ENCODE peak calls at places on chromosome 7, in nine cellular contexts. B, E, G, H, R, S, D, L and U are unnamed samples.

GRCh38 chr7:108135446-108136190 is 5.5 kb upstream of the LAMB4 start:
- DNase-seq in D (no peak), L (no peak), G (no peak), R (peak; percentile 87), B (no peak), H (no peak), E (no peak), S (no peak), U (no peak)

GRCh38 chr7:142060936-142061335 is 50.6 kb upstream of the MGAM2 start:
- DNase-seq in R (no peak), L (no peak), S (no peak), D (no peak), B (no peak), H (no peak), E (no peak), G (no peak), U (no peak)

GRCh38 chr7:128022631-128023532 is 8.4 kb downstream of the LRRC4 start:
- DNase-seq in L (no peak), R (no peak), E (peak; percentile 38), H (peak; percentile 75), G (peak; percentile 69), S (no peak), B (no peak), D (no peak), U (peak; percentile 74)

GRCh38 chr7:101179117-101179779 is 845 bp downstream of the NAT16 start:
- DNase-seq in G (no peak), H (no peak), D (no peak), R (no peak), E (no peak), L (no peak), B (no peak), S (no peak), U (no peak)

GRCh38 chr7:21980921-21981320 is 35.2 kb upstream of the CDCA7L start:
- DNase-seq in G (no peak), H (no peak), S (no peak), L (no peak), D (no peak), E (no peak), R (no peak), B (no peak), U (no peak)

GRCh38 chr7:134420509-134421125 is 38.3 kb downstream of the AKR1B1 start:
- DNase-seq in R (peak; percentile 28), H (peak; percentile 86), L (peak; percentile 54), S (peak; percentile 84), G (peak; percentile 38), D (peak; percentile 48), E (no peak), B (no peak), U (peak; percentile 88)

GRCh38 chr7:128869138-128869943 is 6.7 kb downstream of the ATP6V1F start:
- DNase-seq in B (peak; percentile 62), E (no peak), H (no peak), D (peak; percentile 72), S (peak; percentile 28), R (peak; percentile 70), G (no peak), L (peak; percentile 80), U (peak; percentile 32)

GRCh38 chr7:112122835-112123234 is 83.4 kb downstream of the DOCK4 start:
- DNase-seq in G (no peak), L (no peak), S (no peak), H (no peak), B (no peak), E (no peak), D (no peak), R (no peak), U (no peak)

GRCh38 chr7:152520861-152521302 is 85.1 kb upstream of the KMT2C start:
- DNase-seq in H (peak; percentile 57), R (no peak), S (no peak), G (no peak), E (no peak), L (peak; percentile 45), B (no peak), D (no peak), U (no peak)

GRCh38 chr7:24715661-24716479 is 41.4 kb downstream of the GSDME start:
- DNase-seq in R (peak; percentile 88), S (peak; percentile 59), G (no peak), L (peak; percentile 69), D (peak; percentile 17), E (no peak), B (no peak), H (no peak), U (peak; percentile 41)

GRCh38 chr7:158726277-158726807 is 21.7 kb upstream of the NCAPG2 start:
- DNase-seq in D (no peak), R (no peak), B (no peak), H (no peak), G (no peak), E (no peak), L (no peak), S (no peak), U (no peak)

GRCh38 chr7:114660007-114660406 is 245.4 kb downstream of the FOXP2 start:
- DNase-seq in R (no peak), B (no peak), D (no peak), H (peak; percentile 16), G (no peak), S (no peak), E (no peak), L (no peak), U (no peak)

DNA sequence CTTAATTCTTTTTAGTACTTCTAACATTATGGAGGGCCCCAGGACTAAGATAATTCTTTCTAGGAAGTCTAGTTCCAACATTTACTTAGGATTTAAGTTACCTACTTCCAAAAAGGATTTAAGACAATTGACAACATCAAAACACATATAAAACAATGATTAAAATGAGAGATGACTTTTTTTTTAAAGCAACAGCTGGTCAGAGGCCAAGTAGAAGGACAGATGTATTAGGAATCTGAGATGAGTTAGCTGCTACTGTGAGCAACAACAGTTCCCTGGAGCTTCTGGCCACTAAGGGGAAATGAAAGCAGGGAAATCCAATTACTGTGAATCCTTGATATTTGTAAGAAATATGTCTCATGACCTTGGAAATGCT is 222.3 kb downstream of the PHTF2 start:
- DNase-seq in L (no peak), H (no peak), E (no peak), S (no peak), B (no peak), G (no peak), R (no peak), D (no peak), U (no peak)
- TF ChIP-seq CTCF in L (no peak), H (no peak), E (no peak), S (no peak), B (no peak), G (no peak), R (no peak), D (no peak), U (no peak)

DNA sequence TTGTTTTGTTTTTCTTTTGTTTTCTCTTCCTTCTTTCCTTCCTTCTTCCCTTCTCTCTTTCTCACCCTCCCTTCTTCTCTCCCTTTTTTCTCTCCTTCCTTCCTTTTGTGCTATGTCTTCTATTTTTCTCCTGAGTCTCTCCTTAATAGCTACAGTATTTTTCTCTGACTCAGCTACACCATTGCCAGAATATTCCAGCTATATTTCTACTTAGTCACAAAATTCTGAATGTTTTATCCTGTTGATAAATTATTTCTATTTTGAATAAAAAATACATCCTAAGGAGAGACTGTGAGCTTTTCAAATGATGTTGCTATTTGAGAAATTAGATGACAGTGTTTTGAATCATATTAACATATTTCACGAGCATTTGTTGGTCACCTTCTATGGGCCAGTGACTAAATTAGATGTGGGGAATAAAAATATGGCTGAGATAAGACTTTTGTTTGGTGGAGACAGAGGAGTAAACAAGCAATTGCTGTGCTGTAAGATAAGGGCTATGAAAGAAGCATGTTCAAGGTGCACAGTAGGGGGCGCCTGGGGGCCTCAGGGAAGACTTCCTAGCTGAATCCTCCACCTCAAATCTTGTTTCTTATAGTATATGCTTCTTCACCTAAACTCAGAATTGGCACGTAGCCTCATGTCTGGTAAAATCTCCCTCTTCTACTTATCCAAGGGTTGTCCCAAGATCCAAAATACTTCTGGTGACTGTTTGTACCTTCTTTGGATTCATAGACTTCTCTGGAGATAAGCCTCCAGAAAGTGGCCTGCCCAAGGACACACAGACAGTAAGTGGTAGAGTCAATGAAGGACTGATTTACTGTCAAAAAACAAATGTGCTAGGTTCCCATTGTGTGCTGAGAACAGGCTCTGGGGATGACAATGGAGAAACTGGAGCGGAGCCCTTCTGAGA is 115.5 kb upstream of the CREB5 start:
- DNase-seq in B (peak; percentile 22), R (peak; percentile 57), S (peak; percentile 47), E (no peak), H (peak; percentile 48), L (peak; percentile 55), G (no peak), D (peak; percentile 64), U (peak; percentile 65)
- TF ChIP-seq CTCF in B (peak; percentile 51), R (peak; percentile 58), S (peak; percentile 71), E (peak; percentile 66), H (peak; percentile 76), L (peak; percentile 77), G (peak; percentile 65), D (peak; percentile 73), U (peak; percentile 63)

DNA sequence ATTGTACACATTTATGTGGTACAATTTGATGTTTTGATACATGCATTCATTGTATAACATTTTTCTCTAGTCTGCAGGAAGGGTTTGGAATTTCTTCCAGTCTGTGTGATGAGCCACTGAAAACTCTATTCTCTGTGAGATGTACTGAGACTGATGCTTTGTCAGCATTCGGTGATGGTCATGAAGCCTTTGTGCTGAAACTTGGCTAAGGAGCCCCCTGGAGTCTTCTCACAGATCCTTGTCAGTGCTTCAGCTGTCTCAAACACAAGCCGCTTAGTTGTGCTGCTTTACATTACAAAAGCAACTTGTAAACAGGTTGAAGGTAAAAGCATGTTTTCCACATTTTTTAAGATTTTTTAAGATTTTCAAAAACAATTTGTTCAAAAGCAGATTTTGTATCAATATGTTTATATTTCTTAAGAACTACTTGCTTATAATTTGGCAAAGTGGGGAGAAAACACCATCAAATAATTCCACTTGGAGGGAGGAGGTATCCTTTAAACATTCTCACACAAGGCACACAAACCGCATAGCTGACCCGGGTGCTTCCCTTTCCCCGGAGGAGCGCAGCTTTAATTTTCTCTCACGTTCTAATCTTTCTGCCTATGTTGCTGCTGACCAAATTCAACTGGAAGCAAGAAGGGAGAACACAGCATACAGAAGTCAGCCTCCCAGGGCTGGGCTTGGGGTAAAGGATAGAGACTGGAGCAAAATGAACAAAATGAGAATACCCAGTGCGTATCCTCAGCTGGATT is 249.8 kb upstream of the VSTM2A start:
- DNase-seq in G (no peak), L (no peak), D (no peak), B (no peak), R (no peak), E (no peak), S (no peak), H (no peak), U (no peak)
- TF ChIP-seq CTCF in G (no peak), L (no peak), D (no peak), B (no peak), R (no peak), E (no peak), S (no peak), H (no peak), U (no peak)

DNA sequence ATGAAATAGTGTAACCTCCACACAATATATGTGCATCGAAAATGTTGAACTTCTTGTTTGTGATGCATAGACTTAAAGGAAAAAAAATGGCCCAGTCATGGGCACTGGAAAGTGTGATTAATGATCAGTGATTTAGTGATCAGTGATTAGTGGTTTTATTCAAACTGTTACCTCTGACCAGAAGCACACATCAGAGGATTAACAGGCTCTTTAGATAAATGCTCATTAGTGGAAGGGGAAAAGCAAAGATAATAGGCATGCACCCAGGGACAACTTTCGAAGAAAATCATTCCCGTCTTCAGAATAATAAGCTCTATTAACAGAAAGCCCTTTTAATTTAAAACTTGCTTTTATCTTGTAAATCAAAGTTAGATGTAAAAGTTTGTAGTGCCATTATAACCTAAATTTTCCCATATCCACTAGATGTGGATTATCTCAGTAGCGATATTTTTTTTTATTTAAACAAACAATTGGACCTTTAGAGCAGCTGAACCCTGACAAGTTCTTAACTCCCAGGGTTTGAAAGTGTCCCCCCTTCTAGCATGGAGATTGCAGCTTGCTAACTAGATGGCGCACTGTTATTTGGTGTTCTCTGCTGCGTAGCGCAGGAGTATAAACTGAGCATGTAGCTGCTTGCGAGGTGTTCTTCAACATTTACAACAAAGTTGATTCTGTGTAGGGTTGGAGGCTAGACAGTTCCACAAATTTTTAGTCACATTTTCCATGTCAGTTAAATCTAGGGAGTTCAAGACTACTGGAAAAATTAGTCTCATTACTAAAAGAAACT is at the start of gene CREB5:
- DNase-seq in B (no peak), L (peak; percentile 43), H (no peak), S (peak; percentile 35), G (no peak), R (peak; percentile 55), E (no peak), D (no peak), U (no peak)
- TF ChIP-seq CTCF in B (peak; percentile 46), L (peak; percentile 39), H (peak; percentile 28), S (peak; percentile 42), G (no peak), R (peak; percentile 27), E (no peak), D (peak; percentile 17), U (no peak)